ENCODE peak calls at places on chromosomes 2 and 18, in nine cellular contexts. H is COR-L47; A is AG08396; U is NCI-H1092; R is fibroblast of mammary gland; O is CD8-positive, alpha-beta T cell; W is amniotic stem cell; L is endothelial cell; E is stimulated activated CD4-positive, alpha-beta T cell treated with anti-CD3 and anti-CD28 coated beads, Interleukin-2, amount 100 ng/mL, for 24 hours. D is an unnamed sample.

GRCh38 chr2:43852196-43852730 is 13.5 kb downstream of the ABCG8 start:
- DNase-seq in H (no peak), A (no peak), U (no peak), R (no peak), O (no peak), W (no peak), L (no peak), E (no peak), D (no peak)

GRCh38 chr2:207283356-207283755 is 117.6 kb upstream of the KLF7 start:
- DNase-seq in H (no peak), A (peak), U (no peak), R (peak), O (no peak), W (no peak), L (no peak), E (no peak), D (no peak)

GRCh38 chr2:152518656-152519580 is 183.9 kb downstream of the FMNL2 start:
- DNase-seq in H (no peak), A (no peak), U (no peak), R (no peak), O (no peak), W (no peak), L (no peak), E (no peak), D (no peak)

GRCh38 chr2:238509151-238509820 is 82.6 kb downstream of the ASB1 start:
- DNase-seq in H (peak), A (no peak), U (no peak), R (peak), O (no peak), W (no peak), L (no peak), E (no peak), D (no peak)

GRCh38 chr2:207103132-207103531 is 62.6 kb downstream of the KLF7 start:
- DNase-seq in H (no peak), A (peak), U (no peak), R (no peak), O (no peak), W (no peak), L (no peak), E (no peak), D (no peak)

GRCh38 chr2:135890830-135891229 is 14.6 kb upstream of the MCM6 start:
- DNase-seq in H (no peak), A (no peak), U (no peak), R (no peak), O (no peak), W (no peak), L (no peak), E (no peak), D (no peak)

GRCh38 chr2:160651416-160652200 is 158.0 kb upstream of the RBMS1 start:
- DNase-seq in H (no peak), A (no peak), U (no peak), R (peak), O (no peak), W (no peak), L (no peak), E (no peak), D (peak)

GRCh38 chr2:102106133-102106556 is 36.4 kb upstream of the IL1R1 start:
- DNase-seq in H (no peak), A (peak), U (no peak), R (peak), O (no peak), W (no peak), L (no peak), E (no peak), D (peak)

GRCh38 chr18:26091047-26091630 is 726 bp upstream of the SS18 start:
- DNase-seq in H (no peak), A (no peak), U (no peak), R (peak), O (no peak), W (peak), L (no peak), E (no peak), D (no peak)

GRCh38 chr2:212912445-212913103 is 238.8 kb downstream of the IKZF2 start:
- DNase-seq in H (no peak), A (peak), U (no peak), R (peak), O (no peak), W (no peak), L (no peak), E (no peak), D (peak)

GRCh38 chr2:77018219-77018618 is 504.0 kb downstream of the LRRTM4 start:
- DNase-seq in H (no peak), A (no peak), U (no peak), R (no peak), O (no peak), W (no peak), L (no peak), E (no peak), D (no peak)

GRCh38 chr18:48313803-48314202 is 95.4 kb downstream of the ZBTB7C start:
- DNase-seq in H (peak), A (no peak), U (no peak), R (no peak), O (no peak), W (no peak), L (no peak), E (no peak), D (no peak)

GRCh38 chr2:172239944-172240590 is 137.4 kb upstream of the DLX2 start:
- DNase-seq in H (no peak), A (no peak), U (no peak), R (peak), O (no peak), W (no peak), L (no peak), E (no peak), D (peak)

GRCh38 chr18:74255022-74255658 is 36.6 kb downstream of the CYB5A start:
- DNase-seq in H (no peak), A (no peak), U (no peak), R (peak), O (no peak), W (no peak), L (peak), E (no peak), D (peak)

GRCh38 chr18:69000366-69000765 is 202.5 kb downstream of the CCDC102B start:
- DNase-seq in H (no peak), A (no peak), U (no peak), R (peak), O (no peak), W (no peak), L (no peak), E (no peak), D (no peak)

GRCh38 chr18:49621851-49622351 is 60.0 kb downstream of the LIPG start:
- DNase-seq in H (no peak), A (no peak), U (no peak), R (no peak), O (no peak), W (no peak), L (no peak), E (no peak), D (no peak)

GRCh38 chr2:231541605-231542509 is 11.6 kb upstream of the NMUR1 start:
- DNase-seq in H (no peak), A (no peak), U (no peak), R (no peak), O (no peak), W (no peak), L (peak), E (peak), D (no peak)

GRCh38 chr2:169711751-169712509 is 17.7 kb downstream of the PHOSPHO2 start:
- DNase-seq in H (peak), A (no peak), U (no peak), R (no peak), O (no peak), W (no peak), L (no peak), E (no peak), D (no peak)

GRCh38 chr2:177572236-177572671 is 179.7 kb downstream of the AGPS start:
- DNase-seq in H (no peak), A (no peak), U (peak), R (peak), O (no peak), W (no peak), L (no peak), E (no peak), D (peak)

GRCh38 chr2:149738771-149739170 is 151.2 kb upstream of the MMADHC start:
- DNase-seq in H (no peak), A (no peak), U (no peak), R (peak), O (no peak), W (no peak), L (no peak), E (no peak), D (peak)

GRCh38 chr18:48296581-48296980 is 112.6 kb downstream of the ZBTB7C start:
- DNase-seq in H (no peak), A (no peak), U (no peak), R (no peak), O (no peak), W (no peak), L (no peak), E (no peak), D (no peak)

GRCh38 chr2:191853843-191854242 is 7.0 kb upstream of the CAVIN2 start:
- DNase-seq in H (no peak), A (no peak), U (no peak), R (no peak), O (no peak), W (no peak), L (no peak), E (no peak), D (no peak)

GRCh38 chr2:107648781-107649413 is 177.8 kb upstream of the RGPD4 start:
- DNase-seq in H (no peak), A (no peak), U (no peak), R (no peak), O (no peak), W (no peak), L (no peak), E (no peak), D (no peak)

GRCh38 chr2:75284345-75284744 is 85.0 kb upstream of the TACR1 start:
- DNase-seq in H (no peak), A (no peak), U (no peak), R (no peak), O (no peak), W (no peak), L (no peak), E (no peak), D (no peak)

GRCh38 chr2:202400937-202401336 is 24.8 kb downstream of the BMPR2 start:
- DNase-seq in H (no peak), A (no peak), U (no peak), R (no peak), O (no peak), W (no peak), L (no peak), E (no peak), D (no peak)

GRCh38 chr2:17652681-17653080 is 100.9 kb downstream of the SMC6 start:
- DNase-seq in H (no peak), A (no peak), U (no peak), R (no peak), O (no peak), W (no peak), L (no peak), E (no peak), D (peak)

GRCh38 chr18:12238861-12239260 is 15.3 kb upstream of the CIDEA start:
- DNase-seq in H (no peak), A (no peak), U (no peak), R (peak), O (no peak), W (no peak), L (no peak), E (no peak), D (peak)

GRCh38 chr2:120221616-120222015 is 1.6 kb downstream of the TMEM185B start:
- DNase-seq in H (no peak), A (no peak), U (no peak), R (no peak), O (no peak), W (no peak), L (no peak), E (no peak), D (no peak)

GRCh38 chr2:157809212-157809611 is 66.9 kb downstream of the ACVR1 start:
- DNase-seq in H (no peak), A (peak), U (no peak), R (peak), O (no peak), W (no peak), L (no peak), E (no peak), D (peak)

GRCh38 chr2:105062158-105062557 is 24.3 kb downstream of the MRPS9 start:
- DNase-seq in H (no peak), A (no peak), U (no peak), R (no peak), O (no peak), W (no peak), L (no peak), E (no peak), D (no peak)

GRCh38 chr2:197159681-197160211 is 150.8 kb downstream of the ANKRD44 start:
- DNase-seq in H (no peak), A (peak), U (no peak), R (peak), O (no peak), W (no peak), L (no peak), E (peak), D (peak)

GRCh38 chr2:218605438-218605837 is 2.3 kb upstream of the PLCD4 start:
- DNase-seq in H (peak), A (peak), U (peak), R (peak), O (no peak), W (no peak), L (no peak), E (no peak), D (peak)

GRCh38 chr18:40789286-40789685 is 1165.7 kb upstream of the PIK3C3 start:
- DNase-seq in H (no peak), A (no peak), U (no peak), R (no peak), O (no peak), W (no peak), L (no peak), E (no peak), D (no peak)

GRCh38 chr2:110101911-110102774 is 13.5 kb downstream of the MALL start:
- DNase-seq in H (no peak), A (no peak), U (no peak), R (peak), O (no peak), W (no peak), L (no peak), E (no peak), D (peak)

GRCh38 chr2:181627545-181627944 is 29.4 kb downstream of the CERKL start:
- DNase-seq in H (no peak), A (no peak), U (no peak), R (peak), O (no peak), W (no peak), L (no peak), E (no peak), D (no peak)